ENCODE peak calls at places on chromosomes 1 and 21, in five cellular contexts. One of them, this sample, is unnamed.
A peak's percentile ranks its signal among the peaks of the same experiment; 100 is the strongest.

GRCh38 chr1:24898909-24899439 is 31.1 kb downstream of the RUNX3 start:
- DNase-seq in mucosa of descending colon: peak; percentile 11
- DNase-seq in CD8-positive, alpha-beta T cell: peak; percentile 10
- DNase-seq in thoracic aorta: no peak
- DNase-seq in pancreas: no peak
- DNase-seq in this sample: no peak

GRCh38 chr1:108041360-108042143 is 76.6 kb upstream of the VAV3 start:
- DNase-seq in pancreas: no peak
- DNase-seq in thoracic aorta: no peak
- DNase-seq in CD8-positive, alpha-beta T cell: no peak
- DNase-seq in mucosa of descending colon: no peak
- DNase-seq in this sample: no peak

GRCh38 chr21:45396620-45396995 is 8.4 kb upstream of the COL18A1 start:
- DNase-seq in CD8-positive, alpha-beta T cell: no peak
- DNase-seq in pancreas: no peak
- DNase-seq in mucosa of descending colon: peak; percentile 2
- DNase-seq in thoracic aorta: no peak
- DNase-seq in this sample: no peak

GRCh38 chr21:32299695-32300094 is 1.0 kb downstream of the MRAP start:
- DNase-seq in pancreas: no peak
- DNase-seq in CD8-positive, alpha-beta T cell: no peak
- DNase-seq in mucosa of descending colon: no peak
- DNase-seq in thoracic aorta: no peak
- DNase-seq in this sample: no peak

GRCh38 chr1:107510347-107510746 is 369.5 kb downstream of the NTNG1 start:
- DNase-seq in mucosa of descending colon: no peak
- DNase-seq in CD8-positive, alpha-beta T cell: no peak
- DNase-seq in thoracic aorta: no peak
- DNase-seq in pancreas: no peak
- DNase-seq in this sample: no peak

GRCh38 chr1:156663178-156663577 is 14.0 kb downstream of the NES start:
- DNase-seq in pancreas: no peak
- DNase-seq in thoracic aorta: peak; percentile 77
- DNase-seq in mucosa of descending colon: peak; percentile 39
- DNase-seq in CD8-positive, alpha-beta T cell: no peak
- DNase-seq in this sample: peak; percentile 53

GRCh38 chr1:158003409-158003805 is 10.0 kb downstream of the KIRREL1 start:
- DNase-seq in pancreas: no peak
- DNase-seq in CD8-positive, alpha-beta T cell: no peak
- DNase-seq in thoracic aorta: no peak
- DNase-seq in mucosa of descending colon: no peak
- DNase-seq in this sample: no peak

GRCh38 chr1:247291835-247292561 is 36.1 kb downstream of the VN1R5 start:
- DNase-seq in CD8-positive, alpha-beta T cell: no peak
- DNase-seq in thoracic aorta: no peak
- DNase-seq in mucosa of descending colon: no peak
- DNase-seq in pancreas: no peak
- DNase-seq in this sample: no peak

GRCh38 chr1:1351511-1352427 is 2.6 kb upstream of the DVL1 start:
- DNase-seq in thoracic aorta: no peak
- DNase-seq in CD8-positive, alpha-beta T cell: no peak
- DNase-seq in mucosa of descending colon: no peak
- DNase-seq in pancreas: no peak
- DNase-seq in this sample: no peak

GRCh38 chr1:22318279-22318983 is 133.2 kb upstream of the ZBTB40 start:
- DNase-seq in thoracic aorta: no peak
- DNase-seq in CD8-positive, alpha-beta T cell: no peak
- DNase-seq in mucosa of descending colon: no peak
- DNase-seq in pancreas: peak; percentile 20
- DNase-seq in this sample: no peak

GRCh38 chr1:116386042-116386441 is 13.0 kb downstream of the ATP1A1 start:
- DNase-seq in pancreas: no peak
- DNase-seq in CD8-positive, alpha-beta T cell: no peak
- DNase-seq in thoracic aorta: no peak
- DNase-seq in mucosa of descending colon: no peak
- DNase-seq in this sample: no peak

GRCh38 chr1:78035121-78035520 is 10.6 kb upstream of the GIPC2 start:
- DNase-seq in thoracic aorta: no peak
- DNase-seq in CD8-positive, alpha-beta T cell: no peak
- DNase-seq in mucosa of descending colon: no peak
- DNase-seq in pancreas: no peak
- DNase-seq in this sample: peak; percentile 29

GRCh38 chr1:45998218-45998617 is 134.2 kb downstream of the PIK3R3 start:
- DNase-seq in pancreas: no peak
- DNase-seq in thoracic aorta: no peak
- DNase-seq in CD8-positive, alpha-beta T cell: no peak
- DNase-seq in mucosa of descending colon: no peak
- DNase-seq in this sample: no peak

GRCh38 chr1:1758692-1759455 is 19.4 kb downstream of the NADK start:
- DNase-seq in pancreas: peak; percentile 90
- DNase-seq in thoracic aorta: no peak
- DNase-seq in CD8-positive, alpha-beta T cell: no peak
- DNase-seq in mucosa of descending colon: peak; percentile 97
- DNase-seq in this sample: no peak

GRCh38 chr1:232878141-232878540 is 72.3 kb upstream of the NTPCR start:
- DNase-seq in mucosa of descending colon: no peak
- DNase-seq in thoracic aorta: no peak
- DNase-seq in CD8-positive, alpha-beta T cell: no peak
- DNase-seq in pancreas: no peak
- DNase-seq in this sample: no peak

GRCh38 chr1:46996659-46997281 is 26.7 kb upstream of the CYP4X1 start:
- DNase-seq in mucosa of descending colon: no peak
- DNase-seq in thoracic aorta: no peak
- DNase-seq in pancreas: no peak
- DNase-seq in CD8-positive, alpha-beta T cell: no peak
- DNase-seq in this sample: no peak

GRCh38 chr1:182629674-182630073 is 25.5 kb upstream of the RGS16 start:
- DNase-seq in thoracic aorta: no peak
- DNase-seq in mucosa of descending colon: no peak
- DNase-seq in CD8-positive, alpha-beta T cell: peak; percentile 39
- DNase-seq in pancreas: no peak
- DNase-seq in this sample: no peak

GRCh38 chr21:39029086-39029772 is 154.0 kb downstream of the PSMG1 start:
- DNase-seq in mucosa of descending colon: no peak
- DNase-seq in pancreas: no peak
- DNase-seq in CD8-positive, alpha-beta T cell: no peak
- DNase-seq in thoracic aorta: no peak
- DNase-seq in this sample: no peak

GRCh38 chr1:57489342-57490036 is 65.6 kb upstream of the DAB1 start:
- DNase-seq in mucosa of descending colon: no peak
- DNase-seq in CD8-positive, alpha-beta T cell: no peak
- DNase-seq in pancreas: no peak
- DNase-seq in thoracic aorta: no peak
- DNase-seq in this sample: peak; percentile 64

GRCh38 chr1:235932090-235932510 is 65.4 kb upstream of the LYST start:
- DNase-seq in thoracic aorta: no peak
- DNase-seq in pancreas: no peak
- DNase-seq in CD8-positive, alpha-beta T cell: no peak
- DNase-seq in mucosa of descending colon: peak; percentile 59
- DNase-seq in this sample: no peak

GRCh38 chr1:208595745-208596144 is 351.6 kb upstream of the PLXNA2 start:
- DNase-seq in pancreas: no peak
- DNase-seq in mucosa of descending colon: no peak
- DNase-seq in thoracic aorta: no peak
- DNase-seq in CD8-positive, alpha-beta T cell: no peak
- DNase-seq in this sample: peak; percentile 4

GRCh38 chr21:38303300-38303699 is 46.5 kb downstream of the KCNJ15 start:
- DNase-seq in pancreas: no peak
- DNase-seq in mucosa of descending colon: no peak
- DNase-seq in thoracic aorta: peak; percentile 82
- DNase-seq in CD8-positive, alpha-beta T cell: no peak
- DNase-seq in this sample: peak; percentile 99

GRCh38 chr1:182869241-182869666 is 30.1 kb downstream of the DHX9 start:
- DNase-seq in CD8-positive, alpha-beta T cell: peak; percentile 13
- DNase-seq in mucosa of descending colon: no peak
- DNase-seq in pancreas: no peak
- DNase-seq in thoracic aorta: no peak
- DNase-seq in this sample: no peak

GRCh38 chr21:38506606-38507331 is 8.5 kb upstream of the ERG start:
- DNase-seq in mucosa of descending colon: peak; percentile 71
- DNase-seq in thoracic aorta: no peak
- DNase-seq in CD8-positive, alpha-beta T cell: no peak
- DNase-seq in pancreas: no peak
- DNase-seq in this sample: no peak

GRCh38 chr21:29245104-29245643 is 53.5 kb upstream of the BACH1 start:
- DNase-seq in mucosa of descending colon: no peak
- DNase-seq in pancreas: no peak
- DNase-seq in CD8-positive, alpha-beta T cell: no peak
- DNase-seq in thoracic aorta: no peak
- DNase-seq in this sample: no peak

GRCh38 chr1:46394108-46394871 is at the start of gene FAAH:
- DNase-seq in CD8-positive, alpha-beta T cell: peak; percentile 24
- DNase-seq in thoracic aorta: no peak
- DNase-seq in pancreas: peak; percentile 79
- DNase-seq in mucosa of descending colon: peak; percentile 92
- DNase-seq in this sample: no peak

GRCh38 chr1:243939167-243939848 is 89.3 kb upstream of the AKT3 start:
- DNase-seq in pancreas: no peak
- DNase-seq in CD8-positive, alpha-beta T cell: no peak
- DNase-seq in thoracic aorta: no peak
- DNase-seq in mucosa of descending colon: no peak
- DNase-seq in this sample: no peak

GRCh38 chr1:44576456-44577150 is 97.7 kb downstream of the TMEM53 start:
- DNase-seq in pancreas: no peak
- DNase-seq in mucosa of descending colon: no peak
- DNase-seq in CD8-positive, alpha-beta T cell: no peak
- DNase-seq in thoracic aorta: no peak
- DNase-seq in this sample: no peak

GRCh38 chr1:218380125-218380977 is 35.2 kb downstream of the TGFB2 start:
- DNase-seq in thoracic aorta: no peak
- DNase-seq in mucosa of descending colon: no peak
- DNase-seq in pancreas: peak; percentile 39
- DNase-seq in CD8-positive, alpha-beta T cell: no peak
- DNase-seq in this sample: no peak

GRCh38 chr1:233540788-233541187 is 73.1 kb upstream of the KCNK1 start:
- DNase-seq in thoracic aorta: no peak
- DNase-seq in pancreas: no peak
- DNase-seq in mucosa of descending colon: no peak
- DNase-seq in CD8-positive, alpha-beta T cell: no peak
- DNase-seq in this sample: no peak

GRCh38 chr1:31488528-31488927 is 75.5 kb downstream of the SERINC2 start:
- DNase-seq in pancreas: no peak
- DNase-seq in mucosa of descending colon: no peak
- DNase-seq in thoracic aorta: no peak
- DNase-seq in CD8-positive, alpha-beta T cell: no peak
- DNase-seq in this sample: no peak

GRCh38 chr1:157575744-157576143 is 22.1 kb downstream of the FCRL4 start:
- DNase-seq in thoracic aorta: no peak
- DNase-seq in CD8-positive, alpha-beta T cell: no peak
- DNase-seq in pancreas: no peak
- DNase-seq in mucosa of descending colon: no peak
- DNase-seq in this sample: no peak

GRCh38 chr21:25385912-25386474 is 221.3 kb downstream of the MRPL39 start:
- DNase-seq in mucosa of descending colon: no peak
- DNase-seq in CD8-positive, alpha-beta T cell: no peak
- DNase-seq in pancreas: peak; percentile 74
- DNase-seq in thoracic aorta: no peak
- DNase-seq in this sample: peak; percentile 20

GRCh38 chr1:10793129-10793651 is 3.3 kb downstream of the CASZ1 start:
- DNase-seq in CD8-positive, alpha-beta T cell: no peak
- DNase-seq in pancreas: no peak
- DNase-seq in thoracic aorta: no peak
- DNase-seq in mucosa of descending colon: peak; percentile 70
- DNase-seq in this sample: no peak
- H3K4me3 ChIP-seq in CD8-positive, alpha-beta T cell: no peak overlapping the region
- H3K4me3 ChIP-seq in pancreas: peak overlapping the region; percentile 63
- H3K4me3 ChIP-seq in thoracic aorta: peak overlapping the region; percentile 86
- H3K4me3 ChIP-seq in mucosa of descending colon: no peak overlapping the region
- H3K4me3 ChIP-seq in this sample: no peak overlapping the region

GRCh38 chr1:97983132-97983531 is 62.3 kb upstream of the DPYD start:
- DNase-seq in thoracic aorta: no peak
- DNase-seq in mucosa of descending colon: no peak
- DNase-seq in CD8-positive, alpha-beta T cell: no peak
- DNase-seq in pancreas: no peak
- DNase-seq in this sample: no peak
- H3K4me3 ChIP-seq in thoracic aorta: no peak overlapping the region
- H3K4me3 ChIP-seq in mucosa of descending colon: no peak overlapping the region
- H3K4me3 ChIP-seq in CD8-positive, alpha-beta T cell: no peak overlapping the region
- H3K4me3 ChIP-seq in pancreas: no peak overlapping the region
- H3K4me3 ChIP-seq in this sample: no peak overlapping the region

DNA sequence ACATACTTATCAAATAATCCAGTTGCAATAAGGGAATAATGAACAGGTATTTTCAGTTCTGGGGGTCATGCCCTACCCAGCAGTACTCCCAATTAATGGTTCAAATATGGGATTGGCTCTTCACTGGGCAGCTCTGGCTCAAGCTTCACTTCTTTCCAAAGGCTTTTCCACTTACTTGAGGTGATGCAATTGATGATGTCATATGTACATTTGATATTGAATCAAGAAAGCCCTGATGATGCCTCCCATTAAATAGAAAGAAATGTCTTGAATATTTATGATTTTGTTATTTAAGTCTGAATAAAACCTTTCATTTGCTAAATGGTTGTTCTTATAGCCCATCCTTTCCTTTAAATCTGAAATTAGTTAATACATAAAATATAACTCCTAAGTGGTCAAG is 789.9 kb downstream of the USP25 start:
- DNase-seq in thoracic aorta: no peak
- DNase-seq in CD8-positive, alpha-beta T cell: no peak
- DNase-seq in pancreas: no peak
- DNase-seq in mucosa of descending colon: no peak
- DNase-seq in this sample: no peak
- H3K4me3 ChIP-seq in thoracic aorta: no peak overlapping the region
- H3K4me3 ChIP-seq in CD8-positive, alpha-beta T cell: no peak overlapping the region
- H3K4me3 ChIP-seq in pancreas: no peak overlapping the region
- H3K4me3 ChIP-seq in mucosa of descending colon: no peak overlapping the region
- H3K4me3 ChIP-seq in this sample: no peak overlapping the region

DNA sequence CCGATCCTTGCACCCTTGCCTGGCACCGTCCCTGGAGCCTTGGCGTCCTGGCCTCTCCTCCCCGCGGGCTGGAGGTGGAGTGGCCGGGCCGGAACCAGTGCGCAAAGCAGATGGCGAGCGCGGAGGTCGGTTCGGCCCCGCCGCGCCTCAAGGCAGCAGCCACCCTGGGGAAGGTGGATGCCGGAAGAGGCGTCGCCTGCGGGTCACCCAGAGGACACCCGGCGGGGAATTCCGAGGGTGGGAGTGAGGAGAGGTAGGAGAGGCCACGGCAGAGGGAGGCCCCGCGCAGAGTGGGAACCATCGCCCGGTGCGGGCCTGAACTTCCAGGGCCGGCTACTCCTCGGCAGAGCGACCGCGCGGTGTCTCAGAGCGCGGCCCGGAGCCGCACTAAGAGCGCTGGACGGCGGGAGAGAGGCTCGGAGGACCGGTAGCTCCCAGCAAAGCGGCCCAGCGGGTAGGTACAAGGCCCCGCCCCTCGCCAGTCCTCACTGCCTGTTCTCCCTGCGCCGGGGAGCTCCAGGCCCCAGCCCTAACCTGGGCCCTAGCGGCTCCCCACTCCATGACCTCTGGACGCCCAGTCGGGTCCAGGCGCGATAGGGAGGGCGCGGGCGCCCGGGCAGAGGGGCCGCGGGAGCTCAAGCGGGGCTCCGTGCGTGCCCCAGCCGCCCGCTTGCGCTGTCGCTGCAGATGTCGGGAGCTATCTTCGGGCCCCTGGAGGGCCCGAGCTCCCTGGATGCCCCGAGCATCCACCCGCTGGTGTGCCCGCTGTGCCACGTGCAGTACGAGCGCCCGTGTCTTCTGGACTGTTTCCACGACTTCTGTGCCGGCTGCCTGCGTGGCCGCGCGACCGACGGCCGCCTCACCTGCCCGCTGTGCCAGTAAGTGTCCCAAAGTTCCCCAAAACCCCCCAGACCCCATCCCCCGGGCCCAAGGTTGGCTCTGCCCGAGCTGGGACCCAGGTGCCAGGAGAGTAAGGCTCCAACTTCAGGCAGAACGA is at the start of gene RNF207:
- DNase-seq in CD8-positive, alpha-beta T cell: peak; percentile 39
- DNase-seq in thoracic aorta: no peak
- DNase-seq in mucosa of descending colon: peak; percentile 87
- DNase-seq in pancreas: peak; percentile 71
- DNase-seq in this sample: no peak
- H3K4me3 ChIP-seq in CD8-positive, alpha-beta T cell: peak within 1 kb of the TSS; percentile 57
- H3K4me3 ChIP-seq in thoracic aorta: peak within 1 kb of the TSS; percentile 93
- H3K4me3 ChIP-seq in mucosa of descending colon: peak within 1 kb of the TSS; percentile 44
- H3K4me3 ChIP-seq in pancreas: peak within 1 kb of the TSS; percentile 59
- H3K4me3 ChIP-seq in this sample: peak within 1 kb of the TSS; percentile 48

This sample was measured in skeletal muscle cell.